ENCODE peak calls at places on chromosome 16, in seven cellular contexts. One of them, this sample, is unnamed.

GRCh38 chr16:56278196-56278855 is 87.0 kb downstream of the GNAO1 start:
- DNase-seq in uterus: no peak
- DNase-seq in psoas muscle: no peak
- DNase-seq in CD8-positive, alpha-beta T cell: no peak
- DNase-seq in HAP-1: no peak
- DNase-seq in tibial artery: no peak
- DNase-seq in cardiac muscle cell: no peak
- DNase-seq in this sample: no peak

GRCh38 chr16:85412911-85413520 is 200.1 kb upstream of the GSE1 start:
- DNase-seq in uterus: no peak
- DNase-seq in psoas muscle: no peak
- DNase-seq in CD8-positive, alpha-beta T cell: no peak
- DNase-seq in HAP-1: no peak
- DNase-seq in tibial artery: no peak
- DNase-seq in cardiac muscle cell: no peak
- DNase-seq in this sample: no peak

GRCh38 chr16:58409316-58409973 is 17.2 kb downstream of the GINS3 start:
- DNase-seq in uterus: peak; percentile 52
- DNase-seq in psoas muscle: peak; percentile 33
- DNase-seq in CD8-positive, alpha-beta T cell: no peak
- DNase-seq in HAP-1: no peak
- DNase-seq in tibial artery: peak; percentile 48
- DNase-seq in cardiac muscle cell: no peak
- DNase-seq in this sample: no peak

GRCh38 chr16:66618588-66618987 is 14.1 kb downstream of the CMTM3 start:
- DNase-seq in uterus: peak; percentile 53
- DNase-seq in psoas muscle: peak; percentile 61
- DNase-seq in CD8-positive, alpha-beta T cell: no peak
- DNase-seq in HAP-1: no peak
- DNase-seq in tibial artery: no peak
- DNase-seq in cardiac muscle cell: no peak
- DNase-seq in this sample: no peak

GRCh38 chr16:89064606-89065444 is 28.8 kb upstream of the ACSF3 start:
- DNase-seq in uterus: no peak
- DNase-seq in psoas muscle: no peak
- DNase-seq in CD8-positive, alpha-beta T cell: no peak
- DNase-seq in HAP-1: no peak
- DNase-seq in tibial artery: no peak
- DNase-seq in cardiac muscle cell: no peak
- DNase-seq in this sample: no peak

GRCh38 chr16:70770291-70770967 is 30.5 kb downstream of the VAC14 start:
- DNase-seq in uterus: no peak
- DNase-seq in psoas muscle: no peak
- DNase-seq in CD8-positive, alpha-beta T cell: no peak
- DNase-seq in HAP-1: no peak
- DNase-seq in tibial artery: no peak
- DNase-seq in cardiac muscle cell: peak; percentile 16
- DNase-seq in this sample: no peak

GRCh38 chr16:84931506-84931905 is 79.8 kb downstream of the ZDHHC7 start:
- DNase-seq in uterus: no peak
- DNase-seq in psoas muscle: no peak
- DNase-seq in CD8-positive, alpha-beta T cell: no peak
- DNase-seq in HAP-1: no peak
- DNase-seq in tibial artery: no peak
- DNase-seq in cardiac muscle cell: no peak
- DNase-seq in this sample: no peak

GRCh38 chr16:27259710-27260109 is 8.9 kb downstream of the NSMCE1 start:
- DNase-seq in uterus: no peak
- DNase-seq in psoas muscle: no peak
- DNase-seq in CD8-positive, alpha-beta T cell: no peak
- DNase-seq in HAP-1: peak; percentile 40
- DNase-seq in tibial artery: no peak
- DNase-seq in cardiac muscle cell: no peak
- DNase-seq in this sample: no peak

GRCh38 chr16:10877472-10877946 is 507 bp downstream of the CIITA start:
- DNase-seq in uterus: no peak
- DNase-seq in psoas muscle: no peak
- DNase-seq in CD8-positive, alpha-beta T cell: no peak
- DNase-seq in HAP-1: no peak
- DNase-seq in tibial artery: no peak
- DNase-seq in cardiac muscle cell: no peak
- DNase-seq in this sample: no peak

GRCh38 chr16:4675864-4676786 is 17.2 kb upstream of the NUDT16L1 start:
- DNase-seq in uterus: no peak
- DNase-seq in psoas muscle: no peak
- DNase-seq in CD8-positive, alpha-beta T cell: peak; percentile 54
- DNase-seq in HAP-1: no peak
- DNase-seq in tibial artery: no peak
- DNase-seq in cardiac muscle cell: peak; percentile 46
- DNase-seq in this sample: no peak

GRCh38 chr16:48378276-48378675 is 6.9 kb downstream of the SIAH1 start:
- DNase-seq in uterus: no peak
- DNase-seq in psoas muscle: no peak
- DNase-seq in CD8-positive, alpha-beta T cell: no peak
- DNase-seq in HAP-1: no peak
- DNase-seq in tibial artery: no peak
- DNase-seq in cardiac muscle cell: no peak
- DNase-seq in this sample: no peak

GRCh38 chr16:83952940-83953795 is at the start of gene OSGIN1:
- DNase-seq in uterus: peak; percentile 94
- DNase-seq in psoas muscle: peak; percentile 95
- DNase-seq in CD8-positive, alpha-beta T cell: peak; percentile 31
- DNase-seq in HAP-1: peak; percentile 96
- DNase-seq in tibial artery: peak; percentile 97
- DNase-seq in cardiac muscle cell: peak; percentile 87
- DNase-seq in this sample: no peak

GRCh38 chr16:54203384-54203783 is 83.2 kb downstream of the IRX3 start:
- DNase-seq in uterus: no peak
- DNase-seq in psoas muscle: no peak
- DNase-seq in CD8-positive, alpha-beta T cell: no peak
- DNase-seq in HAP-1: no peak
- DNase-seq in tibial artery: no peak
- DNase-seq in cardiac muscle cell: no peak
- DNase-seq in this sample: no peak

GRCh38 chr16:54125751-54126655 is 160.6 kb downstream of the IRX3 start:
- DNase-seq in uterus: no peak
- DNase-seq in psoas muscle: no peak
- DNase-seq in CD8-positive, alpha-beta T cell: no peak
- DNase-seq in HAP-1: no peak
- DNase-seq in tibial artery: no peak
- DNase-seq in cardiac muscle cell: no peak
- DNase-seq in this sample: no peak

GRCh38 chr16:62194828-62195227 is 158.6 kb upstream of the CDH8 start:
- DNase-seq in uterus: no peak
- DNase-seq in psoas muscle: no peak
- DNase-seq in CD8-positive, alpha-beta T cell: no peak
- DNase-seq in HAP-1: peak; percentile 56
- DNase-seq in tibial artery: no peak
- DNase-seq in cardiac muscle cell: no peak
- DNase-seq in this sample: no peak

GRCh38 chr16:12661656-12662172 is 142.0 kb downstream of the CPPED1 start:
- DNase-seq in uterus: no peak
- DNase-seq in psoas muscle: no peak
- DNase-seq in CD8-positive, alpha-beta T cell: no peak
- DNase-seq in HAP-1: peak; percentile 12
- DNase-seq in tibial artery: no peak
- DNase-seq in cardiac muscle cell: peak; percentile 92
- DNase-seq in this sample: no peak

GRCh38 chr16:72189865-72190371 is 18.0 kb upstream of the PMFBP1 start:
- DNase-seq in uterus: no peak
- DNase-seq in psoas muscle: no peak
- DNase-seq in CD8-positive, alpha-beta T cell: no peak
- DNase-seq in HAP-1: no peak
- DNase-seq in tibial artery: peak; percentile 49
- DNase-seq in cardiac muscle cell: no peak
- DNase-seq in this sample: no peak

GRCh38 chr16:11672206-11673090 is 4.2 kb downstream of the SNN start:
- DNase-seq in uterus: no peak
- DNase-seq in psoas muscle: no peak
- DNase-seq in CD8-positive, alpha-beta T cell: no peak
- DNase-seq in HAP-1: no peak
- DNase-seq in tibial artery: no peak
- DNase-seq in cardiac muscle cell: no peak
- DNase-seq in this sample: no peak

DNA sequence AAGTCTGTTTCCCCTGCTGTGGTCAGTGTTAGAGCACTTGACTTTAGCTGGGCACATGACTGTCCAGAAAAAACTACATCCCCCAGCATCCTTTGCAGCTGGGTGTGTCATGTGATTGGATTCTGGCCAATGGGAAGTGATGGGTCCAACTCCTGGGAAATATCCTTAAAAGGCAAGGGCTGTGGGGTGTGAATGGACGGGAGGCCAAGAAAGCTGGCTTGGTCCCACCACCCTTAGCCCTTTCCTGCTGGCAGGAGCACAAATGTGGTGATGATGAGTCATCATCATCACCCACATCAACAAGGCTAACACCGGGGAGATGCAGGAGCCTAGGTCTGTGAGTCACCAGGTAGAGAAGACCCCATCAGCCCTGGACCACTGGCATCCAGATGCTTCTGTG is 341.7 kb downstream of the C16orf95 start:
- DNase-seq in uterus: no peak
- DNase-seq in psoas muscle: no peak
- DNase-seq in CD8-positive, alpha-beta T cell: no peak
- DNase-seq in HAP-1: peak; percentile 28
- DNase-seq in tibial artery: peak; percentile 61
- DNase-seq in cardiac muscle cell: peak; percentile 65
- DNase-seq in this sample: no peak
- H3K4me1 ChIP-seq in uterus: no peaks in the 10 kb centered on the region
- H3K4me1 ChIP-seq in psoas muscle: no peaks in the 10 kb centered on the region
- H3K4me1 ChIP-seq in CD8-positive, alpha-beta T cell: no peaks in the 10 kb centered on the region
- H3K4me1 ChIP-seq in HAP-1: no peaks in the 10 kb centered on the region
- H3K4me1 ChIP-seq in tibial artery: peaks cover 13% of the 10 kb centered on the region
- H3K4me1 ChIP-seq in cardiac muscle cell: peaks cover 6% of the 10 kb centered on the region
- H3K4me1 ChIP-seq in this sample: no peaks in the 10 kb centered on the region

GRCh38 chr16:31128711-31129567 is 6.6 kb downstream of the PRSS8 start:
- DNase-seq in uterus: no peak
- DNase-seq in psoas muscle: no peak
- DNase-seq in CD8-positive, alpha-beta T cell: no peak
- DNase-seq in HAP-1: no peak
- DNase-seq in tibial artery: no peak
- DNase-seq in cardiac muscle cell: no peak
- DNase-seq in this sample: no peak

GRCh38 chr16:31129568-31130335 is 5.8 kb downstream of the PRSS8 start:
- DNase-seq in uterus: peak; percentile 57
- DNase-seq in psoas muscle: peak; percentile 57
- DNase-seq in CD8-positive, alpha-beta T cell: no peak
- DNase-seq in HAP-1: no peak
- DNase-seq in tibial artery: no peak
- DNase-seq in cardiac muscle cell: no peak
- DNase-seq in this sample: no peak

GRCh38 chr16:31125844-31126243 is 8.4 kb downstream of the KAT8 start:
- DNase-seq in uterus: no peak
- DNase-seq in psoas muscle: no peak
- DNase-seq in CD8-positive, alpha-beta T cell: no peak
- DNase-seq in HAP-1: no peak
- DNase-seq in tibial artery: no peak
- DNase-seq in cardiac muscle cell: no peak
- DNase-seq in this sample: no peak

GRCh38 chr16:31130336-31130812 is 5.2 kb downstream of the PRSS8 start:
- DNase-seq in uterus: no peak
- DNase-seq in psoas muscle: no peak
- DNase-seq in CD8-positive, alpha-beta T cell: no peak
- DNase-seq in HAP-1: no peak
- DNase-seq in tibial artery: no peak
- DNase-seq in cardiac muscle cell: no peak
- DNase-seq in this sample: no peak

GRCh38 chr16:31127182-31127581 is 8.3 kb downstream of the PRSS8 start:
- DNase-seq in uterus: no peak
- DNase-seq in psoas muscle: no peak
- DNase-seq in CD8-positive, alpha-beta T cell: no peak
- DNase-seq in HAP-1: no peak
- DNase-seq in tibial artery: no peak
- DNase-seq in cardiac muscle cell: no peak
- DNase-seq in this sample: no peak
- H3K4me1 ChIP-seq in uterus: no peaks in the 10 kb centered on the region
- H3K4me1 ChIP-seq in psoas muscle: peaks cover 27% of the 10 kb centered on the region
- H3K4me1 ChIP-seq in CD8-positive, alpha-beta T cell: no peaks in the 10 kb centered on the region
- H3K4me1 ChIP-seq in HAP-1: no peaks in the 10 kb centered on the region
- H3K4me1 ChIP-seq in tibial artery: peaks cover 22% of the 10 kb centered on the region
- H3K4me1 ChIP-seq in cardiac muscle cell: no peaks in the 10 kb centered on the region
- H3K4me1 ChIP-seq in this sample: peaks cover 33% of the 10 kb centered on the region

GRCh38 chr16:16073884-16074781 is 124.7 kb downstream of the ABCC1 start:
- DNase-seq in uterus: no peak
- DNase-seq in psoas muscle: no peak
- DNase-seq in CD8-positive, alpha-beta T cell: no peak
- DNase-seq in HAP-1: no peak
- DNase-seq in tibial artery: no peak
- DNase-seq in cardiac muscle cell: peak; percentile 90
- DNase-seq in this sample: no peak

GRCh38 chr16:16075463-16076399 is 126.3 kb downstream of the ABCC1 start:
- DNase-seq in uterus: no peak
- DNase-seq in psoas muscle: peak; percentile 66
- DNase-seq in CD8-positive, alpha-beta T cell: no peak
- DNase-seq in HAP-1: no peak
- DNase-seq in tibial artery: peak; percentile 53
- DNase-seq in cardiac muscle cell: no peak
- DNase-seq in this sample: no peak

GRCh38 chr16:16076400-16076901 is 127.0 kb downstream of the ABCC1 start:
- DNase-seq in uterus: no peak
- DNase-seq in psoas muscle: no peak
- DNase-seq in CD8-positive, alpha-beta T cell: no peak
- DNase-seq in HAP-1: no peak
- DNase-seq in tibial artery: no peak
- DNase-seq in cardiac muscle cell: no peak
- DNase-seq in this sample: no peak

GRCh38 chr16:16067127-16067526 is 117.7 kb downstream of the ABCC1 start:
- DNase-seq in uterus: no peak
- DNase-seq in psoas muscle: peak; percentile 47
- DNase-seq in CD8-positive, alpha-beta T cell: no peak
- DNase-seq in HAP-1: no peak
- DNase-seq in tibial artery: peak; percentile 59
- DNase-seq in cardiac muscle cell: no peak
- DNase-seq in this sample: no peak

DNA sequence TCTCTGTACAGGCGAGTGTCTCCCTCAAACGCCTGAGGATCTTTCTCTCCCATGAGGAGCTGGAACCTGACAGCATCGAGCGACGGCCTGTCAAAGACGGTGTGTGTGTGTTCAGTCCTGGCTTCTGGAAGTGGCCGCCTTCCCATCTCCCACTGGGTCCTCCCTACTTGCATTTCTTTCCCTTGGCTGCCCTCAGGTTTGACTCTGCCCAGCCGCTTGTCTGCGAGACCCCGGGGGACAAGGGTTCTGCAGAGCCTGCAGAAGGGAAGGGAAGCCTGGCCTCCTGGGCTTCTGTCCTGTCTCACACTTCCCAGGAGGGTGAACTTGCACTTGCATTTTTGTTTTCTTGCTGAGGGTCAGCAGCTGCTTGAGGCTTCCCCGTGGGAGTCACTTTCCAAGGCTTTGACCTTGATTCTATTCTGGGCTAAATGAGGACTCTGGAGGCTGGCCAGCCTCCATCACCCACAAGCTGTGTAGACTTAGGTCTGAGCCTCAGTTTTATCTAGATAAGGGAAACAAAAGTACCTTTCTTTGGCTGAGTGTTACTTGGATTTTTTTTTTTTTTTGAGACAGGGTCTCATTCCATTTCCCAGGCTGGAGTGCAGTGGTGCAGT is 122.3 kb downstream of the ABCC1 start:
- DNase-seq in uterus: peak; percentile 59
- DNase-seq in psoas muscle: peak; percentile 50
- DNase-seq in CD8-positive, alpha-beta T cell: no peak
- DNase-seq in HAP-1: no peak
- DNase-seq in tibial artery: no peak
- DNase-seq in cardiac muscle cell: peak; percentile 42
- DNase-seq in this sample: no peak
- H3K4me1 ChIP-seq in uterus: no peaks in the 10 kb centered on the region
- H3K4me1 ChIP-seq in psoas muscle: peaks cover 56% of the 10 kb centered on the region
- H3K4me1 ChIP-seq in CD8-positive, alpha-beta T cell: no peaks in the 10 kb centered on the region
- H3K4me1 ChIP-seq in HAP-1: no peaks in the 10 kb centered on the region
- H3K4me1 ChIP-seq in tibial artery: peaks cover 32% of the 10 kb centered on the region
- H3K4me1 ChIP-seq in cardiac muscle cell: peaks cover 12% of the 10 kb centered on the region
- H3K4me1 ChIP-seq in this sample: peaks cover 40% of the 10 kb centered on the region

GRCh38 chr16:68298312-68298711 is 12.4 kb downstream of the SLC7A6OS start:
- DNase-seq in uterus: no peak
- DNase-seq in psoas muscle: no peak
- DNase-seq in CD8-positive, alpha-beta T cell: no peak
- DNase-seq in HAP-1: no peak
- DNase-seq in tibial artery: no peak
- DNase-seq in cardiac muscle cell: no peak
- DNase-seq in this sample: no peak
- H3K4me1 ChIP-seq in uterus: no peaks in the 10 kb centered on the region
- H3K4me1 ChIP-seq in psoas muscle: peaks cover 29% of the 10 kb centered on the region
- H3K4me1 ChIP-seq in CD8-positive, alpha-beta T cell: no peaks in the 10 kb centered on the region
- H3K4me1 ChIP-seq in HAP-1: no peaks in the 10 kb centered on the region
- H3K4me1 ChIP-seq in tibial artery: no peaks in the 10 kb centered on the region
- H3K4me1 ChIP-seq in cardiac muscle cell: no peaks in the 10 kb centered on the region
- H3K4me1 ChIP-seq in this sample: peaks cover 16% of the 10 kb centered on the region

This sample was measured in vagina.